ENCODE peak calls at places on chromosomes 16 and 17, in five cellular contexts. C, L, U, T and K are unnamed samples.

GRCh38 chr17:73256220-73256619 is 5.5 kb downstream of the CPSF4L start:
- DNase-seq in T (no peak), L (no peak), U (no peak), C (no peak), K (no peak)

GRCh38 chr17:14228903-14229302 is 7.8 kb downstream of the CDRT15 start:
- DNase-seq in L (no peak), T (no peak), C (no peak), U (no peak), K (no peak)

GRCh38 chr16:84999200-84999599 is 12.1 kb downstream of the ZDHHC7 start:
- DNase-seq in L (no peak), C (no peak), U (no peak), T (no peak), K (no peak)

GRCh38 chr17:20852541-20853370 is 190.1 kb downstream of the USP22 start:
- DNase-seq in T (peak; percentile 47), C (no peak), L (no peak), U (no peak), K (no peak)

GRCh38 chr17:69874220-69874670 is 200.8 kb upstream of the KCNJ16 start:
- DNase-seq in U (no peak), T (no peak), C (no peak), L (no peak), K (no peak)

GRCh38 chr17:40582328-40582901 is 17.1 kb upstream of the CCR7 start:
- DNase-seq in L (no peak), U (peak; percentile 18), C (peak; percentile 96), T (peak; percentile 96), K (no peak)

GRCh38 chr16:75861981-75862380 is 135.7 kb upstream of the CPHXL start:
- DNase-seq in L (no peak), U (no peak), T (no peak), C (no peak), K (no peak)

GRCh38 chr17:38702900-38703741 is 2.0 kb upstream of the MLLT6 start:
- DNase-seq in C (peak; percentile 56), U (no peak), L (no peak), T (no peak), K (no peak)

GRCh38 chr17:73228748-73229236 is 32.9 kb downstream of the CPSF4L start:
- DNase-seq in L (no peak), T (peak; percentile 15), U (no peak), C (no peak), K (peak; percentile 40)

GRCh38 chr16:85190572-85190971 is 78.3 kb upstream of the CIBAR2 start:
- DNase-seq in U (no peak), C (no peak), T (no peak), L (no peak), K (no peak)